ENCODE peak calls at places on chromosome 5, in ten cellular contexts. O, Y, J, H, P, T, D, X, C and U are unnamed samples.

GRCh38 chr5:143401253-143401845 is 2.1 kb downstream of the NR3C1 start:
- DNase-seq in H (no peak), X (peak), O (no peak), J (no peak), P (no peak), T (no peak), D (no peak), C (no peak), Y (no peak), U (no peak)

GRCh38 chr5:76303917-76304316 is 99.2 kb upstream of the IQGAP2 start:
- DNase-seq in O (no peak), J (no peak), P (no peak), C (no peak), H (no peak), X (peak), Y (no peak), D (peak), T (no peak), U (no peak)

GRCh38 chr5:67315082-67315801 is 118.6 kb upstream of the CD180 start:
- DNase-seq in Y (no peak), C (no peak), O (no peak), P (peak), J (peak), H (peak), T (no peak), X (peak), D (no peak), U (no peak)

GRCh38 chr5:88688981-88689661 is 193.9 kb downstream of the MEF2C start:
- DNase-seq in Y (no peak), P (no peak), O (no peak), X (no peak), C (no peak), H (peak), T (no peak), D (no peak), J (no peak), U (no peak)

GRCh38 chr5:173242079-173242478 is 7.1 kb upstream of the NKX2-5 start:
- DNase-seq in H (no peak), P (no peak), O (no peak), Y (no peak), X (no peak), T (no peak), D (no peak), C (no peak), J (no peak), U (no peak)

GRCh38 chr5:172902497-172903472 is 56.4 kb upstream of the RPL26L1 start:
- DNase-seq in H (peak), X (peak), P (peak), O (peak), T (no peak), D (no peak), C (no peak), J (peak), Y (peak), U (no peak)

GRCh38 chr5:88732181-88732633 is 150.8 kb downstream of the MEF2C start:
- DNase-seq in O (peak), J (no peak), C (no peak), X (peak), P (no peak), T (peak), H (no peak), Y (no peak), D (no peak), U (no peak)

GRCh38 chr5:173618927-173619519 is 2.6 kb upstream of the BOD1 start:
- DNase-seq in T (no peak), D (peak), P (peak), J (no peak), Y (peak), C (peak), H (no peak), O (peak), X (peak), U (no peak)

GRCh38 chr5:93417500-93417899 is 163.5 kb downstream of the NR2F1-AS1 start:
- DNase-seq in O (no peak), P (no peak), D (no peak), Y (no peak), C (no peak), J (no peak), H (no peak), T (no peak), X (no peak), U (no peak)

GRCh38 chr5:179238628-179238970 is 106.7 kb downstream of the ADAMTS2 start:
- DNase-seq in O (no peak), C (no peak), T (no peak), Y (no peak), D (no peak), H (peak), P (no peak), J (no peak), X (no peak), U (no peak)

GRCh38 chr5:151155777-151156731 is 1.5 kb downstream of the ANXA6 start:
- DNase-seq in J (no peak), D (no peak), P (no peak), T (no peak), X (peak), O (no peak), H (no peak), Y (peak), C (no peak), U (no peak)

GRCh38 chr5:138632900-138633489 is 57.8 kb upstream of the HSPA9 start:
- DNase-seq in T (peak), H (peak), X (peak), Y (peak), C (peak), J (no peak), O (no peak), D (peak), P (peak), U (no peak)

GRCh38 chr5:147712024-147712423 is 70.5 kb downstream of the JAKMIP2 start:
- DNase-seq in C (no peak), D (no peak), P (no peak), O (no peak), T (no peak), X (no peak), Y (no peak), H (no peak), J (no peak), U (no peak)